ENCODE peak calls at places on chromosomes 5 and 9, in five cellular contexts. L, K, N, P and X are unnamed samples.

GRCh38 chr9:112065781-112066606 is 109.1 kb downstream of the SUSD1 start:
- DNase-seq in L (no peak), K (no peak), N (no peak), P (no peak), X (no peak)

GRCh38 chr5:180380441-180380840 is 27.3 kb upstream of the GFPT2 start:
- DNase-seq in L (no peak), K (no peak), N (no peak), P (no peak), X (no peak)

GRCh38 chr9:6525326-6526040 is 112.5 kb downstream of the UHRF2 start:
- DNase-seq in L (no peak), K (no peak), N (no peak), P (no peak), X (no peak)

GRCh38 chr9:137303893-137304382 is 1.9 kb upstream of the NRARP start:
- DNase-seq in L (no peak), K (no peak), N (no peak), P (no peak), X (no peak)

GRCh38 chr9:73215249-73215648 is 63.6 kb downstream of the ANXA1 start:
- DNase-seq in L (no peak), K (no peak), N (no peak), P (no peak), X (no peak)

GRCh38 chr9:126975327-126976059 is 60.9 kb downstream of the RALGPS1 start:
- DNase-seq in L (no peak), K (no peak), N (no peak), P (no peak), X (no peak)

GRCh38 chr5:16066320-16066719 is 113.3 kb downstream of the MARCHF11 start:
- DNase-seq in L (no peak), K (no peak), N (no peak), P (no peak), X (no peak)

GRCh38 chr5:52878671-52879070 is 91.0 kb downstream of the ITGA1 start:
- DNase-seq in L (no peak), K (no peak), N (no peak), P (no peak), X (no peak)

GRCh38 chr9:121892706-121893105 is 200.4 kb downstream of the TTLL11 start:
- DNase-seq in L (no peak), K (no peak), N (no peak), P (no peak), X (no peak)

GRCh38 chr5:146796911-146797310 is 81.6 kb downstream of the PPP2R2B start:
- DNase-seq in L (no peak), K (no peak), N (no peak), P (no peak), X (no peak)

GRCh38 chr9:134455537-134455936 is 129.3 kb downstream of the RXRA start:
- DNase-seq in L (no peak), K (no peak), N (no peak), P (no peak), X (no peak)

GRCh38 chr9:114364123-114364522 is 23.7 kb downstream of the AKNA start:
- DNase-seq in L (peak), K (no peak), N (no peak), P (no peak), X (no peak)

GRCh38 chr5:80239680-80240367 is 16.0 kb downstream of the SERINC5 start:
- DNase-seq in L (no peak), K (no peak), N (no peak), P (no peak), X (no peak)

GRCh38 chr5:59661939-59662615 is 231.4 kb downstream of the PDE4D start:
- DNase-seq in L (no peak), K (no peak), N (no peak), P (no peak), X (no peak)

GRCh38 chr5:147857302-147858129 is 21.0 kb upstream of the SCGB3A2 start:
- DNase-seq in L (peak), K (no peak), N (no peak), P (no peak), X (no peak)

GRCh38 chr5:74543162-74543995 is 97.1 kb downstream of the ENC1 start:
- DNase-seq in L (peak), K (no peak), N (no peak), P (no peak), X (no peak)

GRCh38 chr9:84301851-84302250 is 38.7 kb downstream of the SLC28A3 start:
- DNase-seq in L (no peak), K (no peak), N (no peak), P (no peak), X (no peak)

GRCh38 chr9:19488721-19489120 is 79.9 kb downstream of the ACER2 start:
- DNase-seq in L (no peak), K (no peak), N (no peak), P (peak), X (peak)

GRCh38 chr5:132915681-132916080 is 42.2 kb downstream of the LEAP2 start:
- DNase-seq in L (no peak), K (no peak), N (no peak), P (no peak), X (no peak)

GRCh38 chr9:131426545-131426944 is 32.7 kb downstream of the PRRC2B start:
- DNase-seq in L (no peak), K (no peak), N (no peak), P (no peak), X (no peak)

GRCh38 chr9:91847576-91847975 is 102.5 kb downstream of the ROR2 start:
- DNase-seq in L (no peak), K (no peak), N (no peak), P (no peak), X (no peak)

GRCh38 chr5:6220346-6221088 is 157.8 kb downstream of the MED10 start:
- DNase-seq in L (no peak), K (no peak), N (no peak), P (no peak), X (no peak)

GRCh38 chr5:118405650-118406061 is 582.7 kb downstream of the DTWD2 start:
- DNase-seq in L (no peak), K (no peak), N (no peak), P (no peak), X (no peak)

GRCh38 chr5:560792-561166 is 36.5 kb upstream of the SLC9A3 start:
- DNase-seq in L (no peak), K (no peak), N (no peak), P (no peak), X (no peak)

GRCh38 chr5:177382423-177383029 is 1.7 kb upstream of the SLC34A1 start:
- DNase-seq in L (no peak), K (no peak), N (no peak), P (no peak), X (peak)

GRCh38 chr9:89058906-89059305 is 67.6 kb downstream of the S1PR3 start:
- DNase-seq in L (no peak), K (no peak), N (no peak), P (no peak), X (no peak)

GRCh38 chr9:73074176-73074708 is 77.4 kb upstream of the ANXA1 start:
- DNase-seq in L (no peak), K (no peak), N (no peak), P (no peak), X (no peak)

GRCh38 chr5:166358127-166358840 is 1933.2 kb upstream of the WWC1 start:
- DNase-seq in L (no peak), K (no peak), N (no peak), P (no peak), X (no peak)

GRCh38 chr5:59367791-59368394 is 525.6 kb downstream of the PDE4D start:
- DNase-seq in L (peak), K (peak), N (no peak), P (no peak), X (peak)

GRCh38 chr5:143695941-143696340 is 116.0 kb upstream of the HMHB1 start:
- DNase-seq in L (no peak), K (no peak), N (no peak), P (no peak), X (no peak)

GRCh38 chr5:132026516-132027008 is 15.1 kb upstream of the ACSL6 start:
- DNase-seq in L (no peak), K (peak), N (no peak), P (no peak), X (peak)

GRCh38 chr5:172958268-172959046 is 767 bp upstream of the RPL26L1 start:
- DNase-seq in L (no peak), K (peak), N (peak), P (peak), X (no peak)

GRCh38 chr5:108339220-108339619 is 42.7 kb downstream of the FBXL17 start:
- DNase-seq in L (no peak), K (no peak), N (no peak), P (no peak), X (no peak)

GRCh38 chr5:154364845-154365244 is 81.0 kb upstream of the SAP30L start:
- DNase-seq in L (no peak), K (no peak), N (no peak), P (no peak), X (no peak)

GRCh38 chr9:27541740-27542139 is 12.1 kb upstream of the MOB3B start:
- DNase-seq in L (no peak), K (no peak), N (no peak), P (no peak), X (no peak)

GRCh38 chr9:19155106-19155999 is 28.1 kb upstream of the PLIN2 start:
- DNase-seq in L (no peak), K (no peak), N (no peak), P (no peak), X (no peak)